ENCODE peak calls at places on chromosomes 5 and 9, in six cellular contexts. One of them, this sample, is unnamed.

GRCh38 chr9:14349141-14349817 is 35.3 kb upstream of the NFIB start:
- DNase-seq in sigmoid colon: no peak
- DNase-seq in IMR-90: no peak
- DNase-seq in K562: no peak
- DNase-seq in tibial nerve: no peak
- DNase-seq in breast epithelium: no peak
- DNase-seq in this sample: no peak

GRCh38 chr5:158816306-158816705 is 283.4 kb downstream of the EBF1 start:
- DNase-seq in sigmoid colon: no peak
- DNase-seq in IMR-90: no peak
- DNase-seq in K562: no peak
- DNase-seq in tibial nerve: no peak
- DNase-seq in breast epithelium: no peak
- DNase-seq in this sample: no peak

GRCh38 chr5:32679218-32679617 is 31.9 kb upstream of the NPR3 start:
- DNase-seq in sigmoid colon: no peak
- DNase-seq in IMR-90: peak; percentile 48
- DNase-seq in K562: no peak
- DNase-seq in tibial nerve: no peak
- DNase-seq in breast epithelium: no peak
- DNase-seq in this sample: no peak

GRCh38 chr9:133686642-133687575 is 50.7 kb downstream of the DBH start:
- DNase-seq in sigmoid colon: no peak
- DNase-seq in IMR-90: no peak
- DNase-seq in K562: no peak
- DNase-seq in tibial nerve: no peak
- DNase-seq in breast epithelium: no peak
- DNase-seq in this sample: no peak

GRCh38 chr9:108331596-108331995 is 524.2 kb downstream of the ACTL7B start:
- DNase-seq in sigmoid colon: no peak
- DNase-seq in IMR-90: no peak
- DNase-seq in K562: no peak
- DNase-seq in tibial nerve: no peak
- DNase-seq in breast epithelium: no peak
- DNase-seq in this sample: no peak

GRCh38 chr5:93512799-93513198 is 68.2 kb downstream of the NR2F1-AS1 start:
- DNase-seq in sigmoid colon: no peak
- DNase-seq in IMR-90: peak; percentile 95
- DNase-seq in K562: no peak
- DNase-seq in tibial nerve: no peak
- DNase-seq in breast epithelium: no peak
- DNase-seq in this sample: no peak

GRCh38 chr9:127523312-127523851 is 72.1 kb downstream of the LRSAM1 start:
- DNase-seq in sigmoid colon: no peak
- DNase-seq in IMR-90: peak; percentile 50
- DNase-seq in K562: peak; percentile 70
- DNase-seq in tibial nerve: no peak
- DNase-seq in breast epithelium: no peak
- DNase-seq in this sample: no peak

GRCh38 chr9:3329361-3329760 is 196.4 kb downstream of the RFX3 start:
- DNase-seq in sigmoid colon: no peak
- DNase-seq in IMR-90: peak; percentile 67
- DNase-seq in K562: no peak
- DNase-seq in tibial nerve: no peak
- DNase-seq in breast epithelium: no peak
- DNase-seq in this sample: no peak

DNA sequence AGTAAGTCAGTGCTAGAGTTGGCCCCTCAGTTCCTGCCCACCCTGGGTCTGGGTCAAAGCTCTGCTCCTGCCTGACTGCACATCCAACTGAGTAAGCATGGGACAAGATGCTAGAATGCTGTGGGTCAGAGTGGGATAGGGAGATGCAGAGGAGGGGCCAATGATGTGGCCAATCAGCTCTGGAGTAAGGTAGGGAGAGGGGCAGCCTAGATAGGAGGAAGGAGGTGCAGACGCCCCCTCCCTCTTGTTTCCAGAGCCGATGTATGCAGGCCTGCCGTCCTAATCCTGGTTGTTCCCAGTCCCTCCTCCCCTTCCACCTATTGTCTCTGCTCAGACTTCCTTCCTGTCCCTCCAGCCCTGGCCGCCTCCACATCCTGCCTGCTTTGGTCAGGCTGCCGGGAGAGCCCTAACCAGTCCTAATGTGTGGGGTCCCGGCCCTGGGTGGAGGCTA is 1.3 kb downstream of the ARAP3 start:
- DNase-seq in sigmoid colon: no peak
- DNase-seq in IMR-90: peak; percentile 41
- DNase-seq in K562: peak; percentile 45
- DNase-seq in tibial nerve: no peak
- DNase-seq in breast epithelium: no peak
- DNase-seq in this sample: no peak
- TF ChIP-seq POLR2A in sigmoid colon: no peak
- TF ChIP-seq POLR2A in IMR-90: no peak
- TF ChIP-seq POLR2A in K562: no peak
- TF ChIP-seq POLR2A in tibial nerve: no peak
- TF ChIP-seq POLR2A in breast epithelium: no peak
- TF ChIP-seq POLR2A in this sample: no peak

GRCh38 chr9:95174038-95174437 is 143.5 kb downstream of the FANCC start:
- DNase-seq in sigmoid colon: no peak
- DNase-seq in IMR-90: no peak
- DNase-seq in K562: no peak
- DNase-seq in tibial nerve: no peak
- DNase-seq in breast epithelium: no peak
- DNase-seq in this sample: no peak
- H3K4me3 ChIP-seq in sigmoid colon: no peak overlapping the region
- H3K4me3 ChIP-seq in IMR-90: no peak overlapping the region
- H3K4me3 ChIP-seq in K562: no peak overlapping the region
- H3K4me3 ChIP-seq in tibial nerve: no peak overlapping the region
- H3K4me3 ChIP-seq in breast epithelium: no peak overlapping the region
- H3K4me3 ChIP-seq in this sample: no peak overlapping the region

GRCh38 chr5:139654875-139655491 is 6.8 kb downstream of the CXXC5 start:
- DNase-seq in sigmoid colon: no peak
- DNase-seq in IMR-90: no peak
- DNase-seq in K562: no peak
- DNase-seq in tibial nerve: no peak
- DNase-seq in breast epithelium: no peak
- DNase-seq in this sample: no peak
- H3K4me1 ChIP-seq in sigmoid colon: no peaks in the 10 kb centered on the region
- H3K4me1 ChIP-seq in IMR-90: peaks cover 73% of the 10 kb centered on the region
- H3K4me1 ChIP-seq in K562: peaks cover 80% of the 10 kb centered on the region
- H3K4me1 ChIP-seq in tibial nerve: peaks cover 98% of the 10 kb centered on the region
- H3K4me1 ChIP-seq in breast epithelium: peaks cover 34% of the 10 kb centered on the region
- H3K4me1 ChIP-seq in this sample: peaks cover 89% of the 10 kb centered on the region

GRCh38 chr5:82244854-82245635 is 33.1 kb downstream of the RPS23 start:
- DNase-seq in sigmoid colon: no peak
- DNase-seq in IMR-90: no peak
- DNase-seq in K562: no peak
- DNase-seq in tibial nerve: no peak
- DNase-seq in breast epithelium: no peak
- DNase-seq in this sample: no peak

GRCh38 chr5:82246960-82247574 is 31.1 kb downstream of the RPS23 start:
- DNase-seq in sigmoid colon: no peak
- DNase-seq in IMR-90: no peak
- DNase-seq in K562: no peak
- DNase-seq in tibial nerve: no peak
- DNase-seq in breast epithelium: no peak
- DNase-seq in this sample: no peak

DNA sequence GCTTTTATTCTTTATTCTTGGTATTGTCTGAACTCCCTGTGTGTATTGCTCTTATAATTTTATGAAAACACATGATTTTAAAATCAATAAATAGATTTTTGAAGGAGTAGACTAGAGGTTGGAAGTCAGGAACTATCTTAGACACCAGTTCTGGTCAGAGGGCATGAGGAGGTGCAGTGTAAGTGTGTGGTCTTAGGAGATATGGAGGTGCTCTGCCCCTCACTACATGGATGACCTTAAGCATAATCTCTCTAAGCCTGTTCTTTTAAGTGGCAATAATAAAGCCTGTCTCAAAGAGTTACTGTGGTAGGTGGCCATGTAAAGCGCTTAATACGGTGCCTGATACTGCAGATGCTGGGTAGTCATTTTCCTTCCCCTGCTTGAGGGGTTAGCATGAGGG is 34.0 kb downstream of the RPS23 start:
- DNase-seq in sigmoid colon: no peak
- DNase-seq in IMR-90: no peak
- DNase-seq in K562: no peak
- DNase-seq in tibial nerve: no peak
- DNase-seq in breast epithelium: no peak
- DNase-seq in this sample: no peak
- TF ChIP-seq POLR2A in sigmoid colon: no peak
- TF ChIP-seq POLR2A in IMR-90: no peak
- TF ChIP-seq POLR2A in K562: no peak
- TF ChIP-seq POLR2A in tibial nerve: no peak
- TF ChIP-seq POLR2A in breast epithelium: no peak
- TF ChIP-seq POLR2A in this sample: no peak

GRCh38 chr9:137441935-137442321 is 771 bp upstream of the ENTPD8 start:
- DNase-seq in sigmoid colon: no peak
- DNase-seq in IMR-90: no peak
- DNase-seq in K562: no peak
- DNase-seq in tibial nerve: no peak
- DNase-seq in breast epithelium: no peak
- DNase-seq in this sample: no peak
- H3K4me3 ChIP-seq in sigmoid colon: peak overlapping the region; percentile 41
- H3K4me3 ChIP-seq in IMR-90: no peak overlapping the region
- H3K4me3 ChIP-seq in K562: no peak overlapping the region
- H3K4me3 ChIP-seq in tibial nerve: no peak overlapping the region
- H3K4me3 ChIP-seq in breast epithelium: no peak overlapping the region
- H3K4me3 ChIP-seq in this sample: peak overlapping the region; percentile 51

DNA sequence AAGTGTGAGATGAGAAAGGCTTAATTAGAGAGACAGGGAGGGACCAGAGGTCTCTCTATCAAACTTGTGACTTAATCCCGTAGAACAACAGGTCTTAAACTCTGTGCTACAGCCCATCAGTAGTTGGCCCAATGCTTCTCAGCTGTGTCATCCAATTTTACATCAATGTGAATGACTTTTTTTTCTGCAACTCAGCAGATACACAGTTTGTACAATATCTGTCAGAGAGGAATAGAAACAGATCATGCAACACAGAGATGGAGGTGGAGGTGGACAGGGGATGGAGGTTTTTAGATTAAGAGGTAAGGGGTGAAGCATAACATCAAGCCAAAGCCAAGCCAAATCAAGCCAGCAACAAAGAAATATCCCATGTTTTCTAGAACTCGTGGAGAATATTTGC is 43.0 kb downstream of the FBXW11 start:
- DNase-seq in sigmoid colon: no peak
- DNase-seq in IMR-90: no peak
- DNase-seq in K562: no peak
- DNase-seq in tibial nerve: no peak
- DNase-seq in breast epithelium: no peak
- DNase-seq in this sample: no peak
- H3K4me1 ChIP-seq in sigmoid colon: no peaks in the 10 kb centered on the region
- H3K4me1 ChIP-seq in IMR-90: peaks cover 4% of the 10 kb centered on the region
- H3K4me1 ChIP-seq in K562: no peaks in the 10 kb centered on the region
- H3K4me1 ChIP-seq in tibial nerve: peaks cover 64% of the 10 kb centered on the region
- H3K4me1 ChIP-seq in breast epithelium: no peaks in the 10 kb centered on the region
- H3K4me1 ChIP-seq in this sample: peaks cover 24% of the 10 kb centered on the region

GRCh38 chr9:118711843-118712242 is 657.4 kb downstream of the BRINP1 start:
- DNase-seq in sigmoid colon: no peak
- DNase-seq in IMR-90: no peak
- DNase-seq in K562: no peak
- DNase-seq in tibial nerve: no peak
- DNase-seq in breast epithelium: no peak
- DNase-seq in this sample: no peak
- TF ChIP-seq POLR2A in sigmoid colon: no peak
- TF ChIP-seq POLR2A in IMR-90: no peak
- TF ChIP-seq POLR2A in K562: no peak
- TF ChIP-seq POLR2A in tibial nerve: no peak
- TF ChIP-seq POLR2A in breast epithelium: no peak
- TF ChIP-seq POLR2A in this sample: no peak

GRCh38 chr9:26945591-26945990 is 1.5 kb downstream of the PLAA start:
- DNase-seq in sigmoid colon: no peak
- DNase-seq in IMR-90: no peak
- DNase-seq in K562: no peak
- DNase-seq in tibial nerve: no peak
- DNase-seq in breast epithelium: no peak
- DNase-seq in this sample: no peak
- H3K4me3 ChIP-seq in sigmoid colon: no peak overlapping the region
- H3K4me3 ChIP-seq in IMR-90: peak overlapping the region; percentile 80
- H3K4me3 ChIP-seq in K562: peak overlapping the region; percentile 71
- H3K4me3 ChIP-seq in tibial nerve: peak overlapping the region; percentile 91
- H3K4me3 ChIP-seq in breast epithelium: peak overlapping the region; percentile 99
- H3K4me3 ChIP-seq in this sample: peak overlapping the region; percentile 98

DNA sequence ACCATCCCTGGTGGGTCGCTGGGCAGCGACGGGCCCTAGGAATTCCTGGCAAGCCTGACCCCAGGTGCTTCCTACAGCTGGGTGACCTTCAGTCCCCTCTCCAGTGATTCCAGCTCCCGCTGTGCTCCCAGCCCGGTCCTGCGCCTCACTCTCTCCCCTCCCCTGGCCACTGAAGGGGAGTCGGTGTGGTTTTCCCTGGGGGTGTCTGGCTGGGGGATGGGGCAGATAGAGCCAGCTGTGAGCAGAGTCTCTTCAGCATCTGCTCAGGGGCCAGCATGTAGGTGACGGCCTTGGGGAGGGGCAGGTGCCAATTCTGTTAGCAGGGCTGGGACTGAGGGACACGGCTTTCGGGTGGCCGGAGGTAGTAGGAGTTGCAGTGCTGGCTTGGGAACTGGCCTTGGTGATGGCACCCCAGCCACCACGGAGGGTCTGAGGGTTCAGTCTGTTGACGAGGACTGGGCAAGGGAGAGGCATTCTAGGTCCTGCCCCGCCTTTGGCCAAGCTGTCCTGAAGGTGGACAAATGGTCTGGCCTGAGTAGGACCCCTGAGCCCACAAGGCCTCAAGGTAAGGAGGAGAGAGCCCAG is 3.2 kb downstream of the GPSM1 start:
- DNase-seq in sigmoid colon: no peak
- DNase-seq in IMR-90: no peak
- DNase-seq in K562: no peak
- DNase-seq in tibial nerve: no peak
- DNase-seq in breast epithelium: no peak
- DNase-seq in this sample: no peak
- H3K4me1 ChIP-seq in sigmoid colon: no peaks in the 10 kb centered on the region
- H3K4me1 ChIP-seq in IMR-90: peaks cover 32% of the 10 kb centered on the region
- H3K4me1 ChIP-seq in K562: peaks cover 4% of the 10 kb centered on the region
- H3K4me1 ChIP-seq in tibial nerve: peaks cover 71% of the 10 kb centered on the region
- H3K4me1 ChIP-seq in breast epithelium: peaks cover 6% of the 10 kb centered on the region
- H3K4me1 ChIP-seq in this sample: peaks cover 35% of the 10 kb centered on the region

This sample was measured in suprapubic skin.